ENCODE peak calls at places on chromosomes 7 and 10, in eight cellular contexts. D is T follicular helper cell; A is activated CD8-positive, alpha-beta memory T cell treated with anti-CD3 and anti-CD28 coated beads, Interleukin-2, amount 50 U/mL, for 48 hours; E is CD8-positive, alpha-beta memory T cell; P is RWPE1; O is NCI-H460; L is GM12865; T is ELR. S is an unnamed sample.

GRCh38 chr10:69786791-69787190 is 14.9 kb upstream of the COL13A1 start:
- DNase-seq in A (no peak), L (peak; percentile 11), O (no peak), E (no peak), D (no peak), T (peak; percentile 71), P (no peak), S (no peak)

GRCh38 chr7:141416691-141417268 is 134.4 kb upstream of the AGK start:
- DNase-seq in A (no peak), P (no peak), D (no peak), E (no peak), L (no peak), T (no peak), O (no peak), S (peak; percentile 18)

GRCh38 chr10:7296648-7297047 is 114.2 kb downstream of the SFMBT2 start:
- DNase-seq in O (no peak), P (no peak), A (no peak), L (no peak), D (no peak), E (no peak), T (no peak), S (no peak)

GRCh38 chr10:551489-552252 is 137.8 kb downstream of the DIP2C start:
- DNase-seq in D (no peak), L (no peak), A (no peak), O (no peak), P (no peak), E (no peak), T (no peak), S (no peak)

GRCh38 chr10:71471957-71472365 is 75.2 kb downstream of the CDH23 start:
- DNase-seq in O (no peak), A (no peak), P (no peak), D (no peak), T (no peak), E (no peak), L (no peak), S (no peak)

GRCh38 chr7:1829111-1829510 is 159.0 kb downstream of the ELFN1 start:
- DNase-seq in D (no peak), L (no peak), T (no peak), A (no peak), P (no peak), E (no peak), O (no peak), S (no peak)

GRCh38 chr10:19168584-19168983 is 120.0 kb downstream of the MALRD1 start:
- DNase-seq in P (no peak), T (no peak), D (no peak), L (no peak), O (no peak), E (no peak), A (no peak), S (no peak)

GRCh38 chr10:130232361-130233360 is 96.5 kb downstream of the GLRX3 start:
- DNase-seq in L (no peak), P (no peak), D (no peak), E (no peak), A (peak; percentile 6), T (no peak), O (no peak), S (no peak)

GRCh38 chr10:72753760-72754231 is 61.9 kb downstream of the MCU start:
- DNase-seq in T (no peak), E (no peak), A (no peak), L (no peak), P (no peak), O (no peak), D (no peak), S (peak; percentile 1)

GRCh38 chr7:129859188-129859587 is 93.6 kb downstream of the UBE2H start:
- DNase-seq in D (no peak), E (no peak), A (no peak), P (no peak), T (no peak), O (no peak), L (peak; percentile 46), S (no peak)

GRCh38 chr7:27641576-27642230 is 21.0 kb downstream of the HIBADH start:
- DNase-seq in D (no peak), O (no peak), A (no peak), P (peak; percentile 29), T (peak; percentile 62), L (peak; percentile 29), E (no peak), S (no peak)

GRCh38 chr10:52387744-52388143 is 73.7 kb downstream of the DKK1 start:
- DNase-seq in T (no peak), O (no peak), E (no peak), A (no peak), D (no peak), P (peak; percentile 68), L (no peak), S (no peak)

GRCh38 chr7:102320601-102321350 is 34.1 kb downstream of the SH2B2 start:
- DNase-seq in P (no peak), A (peak; percentile 12), D (no peak), E (no peak), T (no peak), L (no peak), O (no peak), S (no peak)

GRCh38 chr7:92769844-92770243 is 66.5 kb downstream of the CDK6 start:
- DNase-seq in E (no peak), D (no peak), P (no peak), O (peak; percentile 44), T (no peak), A (no peak), L (no peak), S (no peak)

GRCh38 chr10:132527338-132528063 is 10.1 kb upstream of the INPP5A start:
- DNase-seq in D (no peak), A (no peak), O (no peak), P (no peak), E (no peak), L (no peak), T (no peak), S (no peak)

GRCh38 chr7:123643495-123644428 is 11.9 kb upstream of the LMOD2 start:
- DNase-seq in D (no peak), T (peak; percentile 62), E (no peak), P (peak; percentile 40), O (peak; percentile 7), L (no peak), A (no peak), S (peak; percentile 92)

GRCh38 chr10:115945696-115946445 is 327.1 kb downstream of the GFRA1 start:
- DNase-seq in P (no peak), A (no peak), T (peak; percentile 57), D (no peak), L (no peak), E (no peak), O (no peak), S (no peak)

GRCh38 chr10:91798736-91799579 is 732 bp downstream of the TNKS2 start:
- DNase-seq in D (peak; percentile 38), L (peak; percentile 60), E (peak; percentile 72), T (peak; percentile 58), O (no peak), P (peak; percentile 45), A (peak; percentile 71), S (peak; percentile 66)

GRCh38 chr7:43467406-43467805 is 115.5 kb upstream of the STK17A start:
- DNase-seq in P (no peak), T (peak; percentile 70), A (no peak), O (no peak), D (no peak), E (no peak), L (no peak), S (no peak)

GRCh38 chr10:5905854-5906507 is 15.9 kb downstream of the FBH1 start:
- DNase-seq in O (no peak), D (no peak), A (no peak), L (no peak), T (no peak), P (no peak), E (no peak), S (no peak)

GRCh38 chr7:145478551-145478950 is 638.0 kb upstream of the CNTNAP2 start:
- DNase-seq in L (no peak), E (no peak), A (no peak), P (no peak), T (no peak), D (no peak), O (no peak), S (no peak)

GRCh38 chr10:60465801-60466200 is 76.1 kb upstream of the ANK3 start:
- DNase-seq in T (peak; percentile 44), A (no peak), O (no peak), E (no peak), L (no peak), P (no peak), D (no peak), S (no peak)

GRCh38 chr10:110504111-110504735 is 6.5 kb downstream of the DUSP5 start:
- DNase-seq in D (no peak), L (peak; percentile 94), T (peak; percentile 75), A (no peak), O (no peak), E (peak; percentile 72), P (no peak), S (no peak)

GRCh38 chr7:30994206-30995100 is 30.7 kb downstream of the GHRHR start:
- DNase-seq in P (no peak), T (no peak), D (no peak), E (no peak), L (no peak), A (no peak), O (no peak), S (no peak)

GRCh38 chr10:123147635-123148413 is at the start of gene HMX2:
- DNase-seq in A (peak; percentile 77), T (no peak), O (no peak), P (no peak), E (no peak), L (peak; percentile 56), D (no peak), S (peak; percentile 68)

GRCh38 chr10:23063387-23064287 is 31.7 kb upstream of the MSRB2 start:
- DNase-seq in P (no peak), E (no peak), T (no peak), A (no peak), D (no peak), L (no peak), O (no peak), S (peak; percentile 20)

GRCh38 chr10:87635498-87636312 is 24.0 kb upstream of the PAPSS2 start:
- DNase-seq in L (peak; percentile 74), P (peak; percentile 64), O (peak; percentile 65), T (peak; percentile 93), A (no peak), D (no peak), E (no peak), S (no peak)

GRCh38 chr10:3090914-3091313 is 23.6 kb downstream of the PFKP start:
- DNase-seq in T (peak; percentile 68), L (no peak), E (no peak), P (peak; percentile 85), A (no peak), O (no peak), D (no peak), S (no peak)

GRCh38 chr7:83101540-83101939 is 61.1 kb downstream of the PCLO start:
- DNase-seq in P (no peak), E (no peak), O (no peak), T (no peak), A (no peak), D (no peak), L (no peak), S (no peak)

GRCh38 chr7:55130554-55131198 is 111.9 kb downstream of the EGFR start:
- DNase-seq in E (no peak), O (no peak), L (no peak), T (peak; percentile 96), A (no peak), D (no peak), P (no peak), S (no peak)

GRCh38 chr10:45466784-45467183 is 92.8 kb downstream of the ALOX5 start:
- DNase-seq in E (no peak), O (no peak), L (no peak), P (no peak), A (no peak), T (no peak), D (no peak), S (no peak)

GRCh38 chr10:10313099-10313875 is 704.4 kb upstream of the CELF2 start:
- DNase-seq in P (no peak), D (no peak), E (no peak), A (no peak), O (peak; percentile 9), L (no peak), T (no peak), S (no peak)

GRCh38 chr10:7477538-7478334 is 66.9 kb upstream of the SFMBT2 start:
- DNase-seq in E (no peak), T (no peak), D (no peak), A (no peak), L (peak; percentile 70), P (no peak), O (no peak), S (no peak)

GRCh38 chr10:44993922-44994751 is 6.6 kb upstream of the ZNF22 start:
- DNase-seq in P (no peak), T (no peak), D (no peak), O (no peak), E (no peak), A (no peak), L (no peak), S (peak; percentile 35)

S was measured in NCI-H146.